ENCODE peak calls at places on chromosomes 4 and X, in six cellular contexts. F, N, U, O, Z and H are unnamed samples.
A peak's percentile ranks its signal among the peaks of the same experiment; 100 is the strongest.

GRCh38 chrX:75746891-75747639 is 38.0 kb downstream of the MAGEE2 start:
- DNase-seq in F (peak; percentile 31), N (no peak), U (peak; percentile 1), O (peak; percentile 36), Z (peak; percentile 53), H (peak; percentile 0)

GRCh38 chrX:119391279-119391678 is 7.9 kb upstream of the SLC25A43 start:
- DNase-seq in F (peak; percentile 60), N (no peak), U (no peak), O (peak; percentile 38), Z (no peak), H (no peak)

GRCh38 chrX:151488677-151489076 is 74.8 kb upstream of the PASD1 start:
- DNase-seq in F (no peak), N (no peak), U (peak; percentile 2), O (no peak), Z (no peak), H (no peak)

GRCh38 chr4:99986792-99987191 is 36.7 kb upstream of the H2AZ1 start:
- DNase-seq in F (no peak), N (no peak), U (no peak), O (no peak), Z (no peak), H (no peak)

GRCh38 chrX:7146703-7147430 is 645 bp upstream of the STS start:
- DNase-seq in F (no peak), N (peak; percentile 62), U (no peak), O (peak; percentile 47), Z (no peak), H (no peak)

GRCh38 chr4:95505149-95505548 is 43.6 kb downstream of the UNC5C start:
- DNase-seq in F (no peak), N (no peak), U (no peak), O (peak; percentile 17), Z (no peak), H (no peak)

GRCh38 chr4:8639021-8639420 is 46.5 kb downstream of the CPZ start:
- DNase-seq in F (no peak), N (peak; percentile 44), U (no peak), O (no peak), Z (no peak), H (no peak)

GRCh38 chrX:115413246-115413878 is 123.8 kb downstream of the LUZP4 start:
- DNase-seq in F (no peak), N (no peak), U (no peak), O (peak; percentile 65), Z (no peak), H (no peak)

GRCh38 chr4:61638600-61638999 is 438.5 kb downstream of the ADGRL3 start:
- DNase-seq in F (peak; percentile 1), N (no peak), U (no peak), O (peak; percentile 34), Z (no peak), H (no peak)

GRCh38 chr4:123232439-123232838 is 164.2 kb upstream of the SPRY1 start:
- DNase-seq in F (peak; percentile 15), N (no peak), U (no peak), O (peak; percentile 62), Z (no peak), H (no peak)

GRCh38 chrX:73481521-73481920 is 34.7 kb downstream of the CDX4 start:
- DNase-seq in F (no peak), N (no peak), U (no peak), O (no peak), Z (no peak), H (no peak)

GRCh38 chrX:2478546-2479419 is 22.0 kb downstream of the DHRSX start:
- DNase-seq in F (no peak), N (no peak), U (no peak), O (no peak), Z (no peak), H (no peak)